ENCODE peak calls at places on chromosomes 4 and X, in four cellular contexts. G, S, F and R are unnamed samples. For H4K20me1, the result is how much of the 10 kb centered on the place peaks cover.

GRCh38 chr4:182212211-182212761 is 30.9 kb upstream of the TENM3 start:
- DNase-seq in G (no peak), S (no peak), F (no peak), R (peak)

GRCh38 chr4:71380721-71381120 is 41.9 kb downstream of the SLC4A4 start:
- DNase-seq in G (no peak), S (no peak), F (no peak), R (peak)

GRCh38 chr4:175745340-175745739 is 66.7 kb downstream of the GPM6A start:
- DNase-seq in G (no peak), S (no peak), F (no peak), R (no peak)

GRCh38 chrX:34563809-34564208 is 93.3 kb downstream of the TMEM47 start:
- DNase-seq in G (no peak), S (no peak), F (no peak), R (no peak)

GRCh38 chrX:41558531-41558930 is 111.4 kb downstream of the NYX start:
- DNase-seq in G (peak), S (no peak), F (no peak), R (peak)

GRCh38 chrX:24647257-24648058 is at the start of gene PCYT1B:
- DNase-seq in G (peak), S (peak), F (no peak), R (peak)

GRCh38 chr4:10104991-10105276 is 11.7 kb downstream of the WDR1 start:
- DNase-seq in G (no peak), S (no peak), F (no peak), R (no peak)

GRCh38 chrX:108699368-108699767 is 37.0 kb downstream of the IRS4 start:
- DNase-seq in G (no peak), S (no peak), F (peak), R (peak)

GRCh38 chr4:1249731-1250526 is 999 bp upstream of the CTBP1 start:
- DNase-seq in G (peak), S (peak), F (no peak), R (no peak)

GRCh38 chr4:39036172-39036571 is 4.0 kb upstream of the TMEM156 start:
- DNase-seq in G (no peak), S (no peak), F (no peak), R (peak)

GRCh38 chr4:6929735-6930464 is 20.3 kb downstream of the TBC1D14 start:
- DNase-seq in G (no peak), S (no peak), F (no peak), R (no peak)

GRCh38 chr4:16764622-16765021 is 133.8 kb downstream of the LDB2 start:
- DNase-seq in G (peak), S (peak), F (no peak), R (peak)

GRCh38 chr4:85968945-85969830 is 390.7 kb downstream of the MAPK10 start:
- DNase-seq in G (no peak), S (no peak), F (no peak), R (peak)

GRCh38 chr4:168883513-168883912 is 126.5 kb downstream of the CBR4 start:
- DNase-seq in G (no peak), S (no peak), F (no peak), R (peak)

GRCh38 chr4:169774466-169775445 is 17.0 kb upstream of the HPF1 start:
- DNase-seq in G (peak), S (peak), F (no peak), R (no peak)

GRCh38 chrX:10146350-10146749 is 10.4 kb upstream of the CLCN4 start:
- DNase-seq in G (no peak), S (no peak), F (no peak), R (no peak)

GRCh38 chr4:87679449-87680169 is 29.5 kb downstream of the DMP1 start:
- DNase-seq in G (peak), S (peak), F (peak), R (peak)

GRCh38 chr4:134219043-134219442 is 17.5 kb upstream of the PABPC4L start:
- DNase-seq in G (no peak), S (no peak), F (no peak), R (no peak)

GRCh38 chr4:121182296-121182695 is 18.2 kb upstream of the TNIP3 start:
- DNase-seq in G (no peak), S (no peak), F (no peak), R (peak)

GRCh38 chr4:52665592-52665991 is 6.5 kb upstream of the USP46 start:
- DNase-seq in G (no peak), S (no peak), F (no peak), R (no peak)

GRCh38 chrX:31429915-31430314 is 358.1 kb upstream of the FTHL17 start:
- DNase-seq in G (no peak), S (no peak), F (no peak), R (no peak)

GRCh38 chrX:31436424-31436823 is 364.6 kb upstream of the FTHL17 start:
- DNase-seq in G (no peak), S (no peak), F (no peak), R (no peak)

GRCh38 chrX:31440546-31440945 is 368.7 kb upstream of the FTHL17 start:
- DNase-seq in G (no peak), S (no peak), F (no peak), R (peak)

GRCh38 chrX:31435592-31435991 is 363.8 kb upstream of the FTHL17 start:
- DNase-seq in G (no peak), S (peak), F (no peak), R (peak)
- TF ChIP-seq CHD1 in G (no peak), S (no peak), F (no peak), R (no peak)

GRCh38 chr4:145351162-145351561 is 130.5 kb upstream of the SMAD1 start:
- DNase-seq in G (no peak), S (no peak), F (no peak), R (no peak)

GRCh38 chr4:145351922-145352321 is 129.7 kb upstream of the SMAD1 start:
- DNase-seq in G (no peak), S (no peak), F (no peak), R (no peak)

GRCh38 chr4:145345401-145345800 is 136.3 kb upstream of the SMAD1 start:
- DNase-seq in G (no peak), S (no peak), F (no peak), R (peak)

GRCh38 chr4:145346081-145346480 is 135.6 kb upstream of the SMAD1 start:
- DNase-seq in G (no peak), S (no peak), F (no peak), R (no peak)

GRCh38 chr4:145347684-145348083 is 134.0 kb upstream of the SMAD1 start:
- DNase-seq in G (no peak), S (no peak), F (no peak), R (peak)
- TF ChIP-seq RAD21 in G (no peak), S (no peak), F (no peak), R (no peak)

GRCh38 chr4:38001927-38002326 is 41.7 kb downstream of the PTTG2 start:
- DNase-seq in G (no peak), S (no peak), F (no peak), R (no peak)
- H4K20me1 ChIP-seq in G (under half), S (under half), F (under half), R (under half)

GRCh38 chr4:38024203-38024504 is 64.0 kb downstream of the PTTG2 start:
- DNase-seq in G (no peak), S (no peak), F (no peak), R (no peak)
- TF ChIP-seq CHD1 in G (no peak), S (no peak), F (no peak), R (no peak)

GRCh38 chr4:3702551-3703221 is 63.5 kb upstream of the ADRA2C start:
- DNase-seq in G (no peak), S (no peak), F (no peak), R (no peak)
- TF ChIP-seq RAD21 in G (no peak), S (no peak), F (no peak), R (no peak)

DNA sequence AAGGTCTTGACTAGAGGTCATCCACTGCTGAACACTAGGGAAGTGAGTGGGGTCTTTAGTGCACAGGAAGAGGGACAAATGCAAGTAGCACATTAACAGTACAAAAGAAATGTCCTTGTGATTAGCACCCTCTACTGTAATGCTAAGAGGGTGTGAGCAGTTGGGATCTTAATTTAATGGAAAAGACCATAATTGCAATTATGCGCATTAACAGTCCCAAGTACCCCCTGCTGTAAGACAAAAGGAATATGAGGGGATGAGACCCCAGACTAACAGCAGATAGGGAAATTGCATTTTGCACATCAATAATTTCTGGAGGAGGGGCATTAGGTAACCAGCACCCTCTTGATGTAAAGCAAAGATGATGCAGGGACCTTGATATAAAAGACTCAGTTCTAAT is 285.0 kb downstream of the CHIC1 start:
- DNase-seq in G (no peak), S (no peak), F (no peak), R (no peak)
- H4K20me1 ChIP-seq in G (under half), S (under half), F (under half), R (half or more)

GRCh38 chr4:47543331-47543730 is 58.3 kb downstream of the ATP10D start:
- DNase-seq in G (no peak), S (no peak), F (no peak), R (peak)
- TF ChIP-seq CHD1 in G (no peak), S (no peak), F (no peak), R (no peak)

GRCh38 chrX:104166735-104167436 is 633 bp downstream of the FAM199X start:
- DNase-seq in G (peak), S (no peak), F (no peak), R (no peak)
- TF ChIP-seq RAD21 in G (no peak), S (no peak), F (no peak), R (no peak)